ENCODE peak calls at places on chromosomes 3 and 15, in nine cellular contexts. One of them, this sample, is unnamed.

GRCh38 chr3:43288366-43288765 is 2.0 kb downstream of the SNRK start:
- DNase-seq in Caki2: no peak
- DNase-seq in pancreas: no peak
- DNase-seq in dorsolateral prefrontal cortex: no peak
- DNase-seq in WTC11: no peak
- DNase-seq in activated gamma-delta T cell treated with Interleukin-2 at 50 U/mL for 16 hours: no peak
- DNase-seq in psoas muscle: no peak
- DNase-seq in HEK293T: no peak
- DNase-seq in body of pancreas: no peak
- DNase-seq in this sample: no peak

GRCh38 chr3:123648696-123649405 is 64.0 kb upstream of the HACD2 start:
- DNase-seq in Caki2: no peak
- DNase-seq in pancreas: no peak
- DNase-seq in dorsolateral prefrontal cortex: no peak
- DNase-seq in WTC11: no peak
- DNase-seq in activated gamma-delta T cell treated with Interleukin-2 at 50 U/mL for 16 hours: no peak
- DNase-seq in psoas muscle: no peak
- DNase-seq in HEK293T: no peak
- DNase-seq in body of pancreas: no peak
- DNase-seq in this sample: no peak

GRCh38 chr3:170560717-170561382 is 25.0 kb downstream of the SLC7A14 start:
- DNase-seq in Caki2: no peak
- DNase-seq in pancreas: no peak
- DNase-seq in dorsolateral prefrontal cortex: no peak
- DNase-seq in WTC11: no peak
- DNase-seq in activated gamma-delta T cell treated with Interleukin-2 at 50 U/mL for 16 hours: no peak
- DNase-seq in psoas muscle: no peak
- DNase-seq in HEK293T: no peak
- DNase-seq in body of pancreas: no peak
- DNase-seq in this sample: no peak

GRCh38 chr15:53461677-53462076 is 297.8 kb downstream of the WDR72 start:
- DNase-seq in Caki2: no peak
- DNase-seq in pancreas: no peak
- DNase-seq in dorsolateral prefrontal cortex: no peak
- DNase-seq in WTC11: no peak
- DNase-seq in activated gamma-delta T cell treated with Interleukin-2 at 50 U/mL for 16 hours: no peak
- DNase-seq in psoas muscle: no peak
- DNase-seq in HEK293T: no peak
- DNase-seq in body of pancreas: no peak
- DNase-seq in this sample: no peak

GRCh38 chr15:100809151-100809550 is 70.5 kb upstream of the ALDH1A3 start:
- DNase-seq in Caki2: no peak
- DNase-seq in pancreas: no peak
- DNase-seq in dorsolateral prefrontal cortex: no peak
- DNase-seq in WTC11: no peak
- DNase-seq in activated gamma-delta T cell treated with Interleukin-2 at 50 U/mL for 16 hours: no peak
- DNase-seq in psoas muscle: no peak
- DNase-seq in HEK293T: no peak
- DNase-seq in body of pancreas: no peak
- DNase-seq in this sample: no peak

GRCh38 chr15:35657679-35658201 is 111.8 kb upstream of the DPH6 start:
- DNase-seq in Caki2: peak
- DNase-seq in pancreas: no peak
- DNase-seq in dorsolateral prefrontal cortex: no peak
- DNase-seq in WTC11: no peak
- DNase-seq in activated gamma-delta T cell treated with Interleukin-2 at 50 U/mL for 16 hours: no peak
- DNase-seq in psoas muscle: no peak
- DNase-seq in HEK293T: no peak
- DNase-seq in body of pancreas: no peak
- DNase-seq in this sample: no peak

GRCh38 chr3:127329647-127330285 is 41.9 kb upstream of the PRR20G start:
- DNase-seq in Caki2: no peak
- DNase-seq in pancreas: no peak
- DNase-seq in dorsolateral prefrontal cortex: no peak
- DNase-seq in WTC11: no peak
- DNase-seq in activated gamma-delta T cell treated with Interleukin-2 at 50 U/mL for 16 hours: no peak
- DNase-seq in psoas muscle: no peak
- DNase-seq in HEK293T: no peak
- DNase-seq in body of pancreas: no peak
- DNase-seq in this sample: no peak

GRCh38 chr3:107985496-107985895 is 105.3 kb downstream of the CD47 start:
- DNase-seq in Caki2: no peak
- DNase-seq in pancreas: no peak
- DNase-seq in dorsolateral prefrontal cortex: no peak
- DNase-seq in WTC11: no peak
- DNase-seq in activated gamma-delta T cell treated with Interleukin-2 at 50 U/mL for 16 hours: peak
- DNase-seq in psoas muscle: no peak
- DNase-seq in HEK293T: no peak
- DNase-seq in body of pancreas: no peak
- DNase-seq in this sample: no peak

GRCh38 chr3:130242850-130243569 is 102.5 kb upstream of the COL6A5 start:
- DNase-seq in Caki2: no peak
- DNase-seq in pancreas: no peak
- DNase-seq in dorsolateral prefrontal cortex: no peak
- DNase-seq in WTC11: no peak
- DNase-seq in activated gamma-delta T cell treated with Interleukin-2 at 50 U/mL for 16 hours: no peak
- DNase-seq in psoas muscle: no peak
- DNase-seq in HEK293T: peak
- DNase-seq in body of pancreas: no peak
- DNase-seq in this sample: no peak

GRCh38 chr15:96716100-96716499 is 385.6 kb downstream of the NR2F2 start:
- DNase-seq in Caki2: no peak
- DNase-seq in pancreas: no peak
- DNase-seq in dorsolateral prefrontal cortex: no peak
- DNase-seq in WTC11: no peak
- DNase-seq in activated gamma-delta T cell treated with Interleukin-2 at 50 U/mL for 16 hours: no peak
- DNase-seq in psoas muscle: no peak
- DNase-seq in HEK293T: no peak
- DNase-seq in body of pancreas: no peak
- DNase-seq in this sample: no peak

GRCh38 chr3:23079976-23080375 is 123.2 kb upstream of the UBE2E2 start:
- DNase-seq in Caki2: peak
- DNase-seq in pancreas: no peak
- DNase-seq in dorsolateral prefrontal cortex: no peak
- DNase-seq in WTC11: no peak
- DNase-seq in activated gamma-delta T cell treated with Interleukin-2 at 50 U/mL for 16 hours: no peak
- DNase-seq in psoas muscle: no peak
- DNase-seq in HEK293T: no peak
- DNase-seq in body of pancreas: peak
- DNase-seq in this sample: no peak

GRCh38 chr15:82306791-82307713 is 42.2 kb downstream of the GOLGA6L10 start:
- DNase-seq in Caki2: no peak
- DNase-seq in pancreas: no peak
- DNase-seq in dorsolateral prefrontal cortex: no peak
- DNase-seq in WTC11: no peak
- DNase-seq in activated gamma-delta T cell treated with Interleukin-2 at 50 U/mL for 16 hours: no peak
- DNase-seq in psoas muscle: no peak
- DNase-seq in HEK293T: no peak
- DNase-seq in body of pancreas: no peak
- DNase-seq in this sample: no peak

GRCh38 chr3:82133070-82133606 is 371.7 kb upstream of the GBE1 start:
- DNase-seq in Caki2: peak
- DNase-seq in pancreas: peak
- DNase-seq in dorsolateral prefrontal cortex: no peak
- DNase-seq in WTC11: peak
- DNase-seq in activated gamma-delta T cell treated with Interleukin-2 at 50 U/mL for 16 hours: peak
- DNase-seq in psoas muscle: peak
- DNase-seq in HEK293T: peak
- DNase-seq in body of pancreas: peak
- DNase-seq in this sample: peak

GRCh38 chr3:191963182-191963581 is 502.2 kb downstream of the PYDC2 start:
- DNase-seq in Caki2: peak
- DNase-seq in pancreas: no peak
- DNase-seq in dorsolateral prefrontal cortex: no peak
- DNase-seq in WTC11: peak
- DNase-seq in activated gamma-delta T cell treated with Interleukin-2 at 50 U/mL for 16 hours: no peak
- DNase-seq in psoas muscle: no peak
- DNase-seq in HEK293T: no peak
- DNase-seq in body of pancreas: no peak
- DNase-seq in this sample: no peak